ENCODE peak calls at places on chromosomes 1 and 21, in seven cellular contexts. A is colonic mucosa; Z is IMR-90; L is lower lobe of right lung; N is sigmoid colon; K is CD4-positive, CD25-positive, alpha-beta regulatory T cell; S is GM23248. B is an unnamed sample. For H3K9me3 and H3K27me3, the result is how much of the 10 kb centered on the place peaks cover.

GRCh38 chr1:82449671-82450070 is 648.9 kb downstream of the ADGRL2 start:
- DNase-seq in A (no peak), Z (no peak), L (no peak), N (no peak), K (no peak), S (peak), B (no peak)

GRCh38 chr1:41677586-41677985 is 193.1 kb upstream of the EDN2 start:
- DNase-seq in A (no peak), Z (peak), L (no peak), N (no peak), K (no peak), S (no peak), B (no peak)

GRCh38 chr21:42302292-42302650 is 12.9 kb downstream of the TFF3 start:
- DNase-seq in A (no peak), Z (no peak), L (no peak), N (peak), K (no peak), S (no peak), B (no peak)

GRCh38 chr21:44761011-44761729 is 40.5 kb downstream of the UBE2G2 start:
- DNase-seq in A (peak), Z (no peak), L (no peak), N (no peak), K (no peak), S (no peak), B (peak)

GRCh38 chr1:117732956-117733355 is 127.1 kb downstream of the TENT5C start:
- DNase-seq in A (no peak), Z (no peak), L (no peak), N (no peak), K (no peak), S (no peak), B (no peak)

GRCh38 chr1:31497601-31498000 is 78.7 kb upstream of the TINAGL1 start:
- DNase-seq in A (no peak), Z (peak), L (no peak), N (no peak), K (no peak), S (no peak), B (no peak)

GRCh38 chr1:107750364-107750959 is 214.5 kb downstream of the VAV3 start:
- DNase-seq in A (peak), Z (peak), L (peak), N (peak), K (no peak), S (peak), B (peak)

GRCh38 chr1:56866656-56867055 is 12.1 kb downstream of the C8A start:
- DNase-seq in A (no peak), Z (peak), L (no peak), N (no peak), K (no peak), S (peak), B (no peak)

GRCh38 chr1:111658622-111659021 is 39.0 kb downstream of the RAP1A start:
- DNase-seq in A (no peak), Z (no peak), L (no peak), N (no peak), K (no peak), S (no peak), B (no peak)

GRCh38 chr1:183635112-183635605 is 424 bp downstream of the ARPC5 start:
- DNase-seq in A (peak), Z (no peak), L (peak), N (peak), K (peak), S (peak), B (peak)

GRCh38 chr1:26290061-26290415 is 10.2 kb downstream of the SH3BGRL3 start:
- DNase-seq in A (no peak), Z (no peak), L (no peak), N (no peak), K (no peak), S (no peak), B (no peak)

GRCh38 chr1:109905520-109905919 is 5.1 kb upstream of the CSF1 start:
- DNase-seq in A (no peak), Z (no peak), L (no peak), N (no peak), K (no peak), S (peak), B (no peak)

GRCh38 chr1:3249236-3249845 is 180.3 kb downstream of the PRDM16 start:
- DNase-seq in A (no peak), Z (no peak), L (no peak), N (no peak), K (no peak), S (no peak), B (no peak)

GRCh38 chr1:40344597-40344996 is 27.5 kb upstream of the COL9A2 start:
- DNase-seq in A (no peak), Z (peak), L (peak), N (peak), K (peak), S (peak), B (peak)

GRCh38 chr1:24279590-24280232 is 39.4 kb upstream of the GRHL3 start:
- DNase-seq in A (no peak), Z (no peak), L (no peak), N (no peak), K (no peak), S (no peak), B (no peak)

GRCh38 chr1:86202552-86203340 is 46.2 kb upstream of the COL24A1 start:
- DNase-seq in A (no peak), Z (no peak), L (no peak), N (no peak), K (no peak), S (no peak), B (no peak)

GRCh38 chr1:53653631-53654030 is 85.3 kb downstream of the GLIS1 start:
- DNase-seq in A (no peak), Z (no peak), L (no peak), N (no peak), K (no peak), S (no peak), B (no peak)

GRCh38 chr1:11615109-11615508 is 39.1 kb downstream of the FBXO2 start:
- DNase-seq in A (no peak), Z (no peak), L (no peak), N (no peak), K (no peak), S (no peak), B (no peak)

GRCh38 chr21:35697321-35697808 is 363.0 kb downstream of the SETD4 start:
- DNase-seq in A (peak), Z (peak), L (peak), N (peak), K (no peak), S (peak), B (peak)

GRCh38 chr1:115651391-115651790 is 9.6 kb downstream of the VANGL1 start:
- DNase-seq in A (no peak), Z (no peak), L (no peak), N (no peak), K (no peak), S (no peak), B (no peak)

GRCh38 chr1:181310560-181310959 is 172.8 kb upstream of the CACNA1E start:
- DNase-seq in A (no peak), Z (no peak), L (no peak), N (no peak), K (no peak), S (no peak), B (no peak)

GRCh38 chr1:201937624-201938212 is 8.6 kb downstream of the LMOD1 start:
- DNase-seq in A (no peak), Z (peak), L (no peak), N (no peak), K (no peak), S (peak), B (no peak)

GRCh38 chr21:38126677-38127271 is 130.0 kb upstream of the KCNJ15 start:
- DNase-seq in A (peak), Z (peak), L (peak), N (no peak), K (no peak), S (peak), B (peak)

GRCh38 chr1:97243973-97244560 is 522.5 kb downstream of the PTBP2 start:
- DNase-seq in A (no peak), Z (peak), L (no peak), N (no peak), K (no peak), S (peak), B (no peak)

GRCh38 chr1:193448682-193449461 is 262.5 kb upstream of the B3GALT2 start:
- DNase-seq in A (no peak), Z (no peak), L (no peak), N (no peak), K (peak), S (no peak), B (no peak)

GRCh38 chr21:38352536-38353219 is 95.9 kb downstream of the KCNJ15 start:
- DNase-seq in A (peak), Z (peak), L (peak), N (no peak), K (no peak), S (peak), B (peak)

GRCh38 chr1:155236451-155236850 is 18.8 kb downstream of the ENTREP3 start:
- DNase-seq in A (no peak), Z (no peak), L (no peak), N (no peak), K (no peak), S (peak), B (no peak)

GRCh38 chr1:243213045-243213787 is 41.9 kb downstream of the CEP170 start:
- DNase-seq in A (no peak), Z (peak), L (no peak), N (no peak), K (no peak), S (peak), B (no peak)

GRCh38 chr1:68470388-68470970 is 20.7 kb upstream of the RPE65 start:
- DNase-seq in A (no peak), Z (peak), L (no peak), N (no peak), K (no peak), S (peak), B (peak)

GRCh38 chr1:154607084-154607747 is 770 bp downstream of the ADAR start:
- DNase-seq in A (peak), Z (peak), L (no peak), N (no peak), K (no peak), S (peak), B (no peak)

DNA sequence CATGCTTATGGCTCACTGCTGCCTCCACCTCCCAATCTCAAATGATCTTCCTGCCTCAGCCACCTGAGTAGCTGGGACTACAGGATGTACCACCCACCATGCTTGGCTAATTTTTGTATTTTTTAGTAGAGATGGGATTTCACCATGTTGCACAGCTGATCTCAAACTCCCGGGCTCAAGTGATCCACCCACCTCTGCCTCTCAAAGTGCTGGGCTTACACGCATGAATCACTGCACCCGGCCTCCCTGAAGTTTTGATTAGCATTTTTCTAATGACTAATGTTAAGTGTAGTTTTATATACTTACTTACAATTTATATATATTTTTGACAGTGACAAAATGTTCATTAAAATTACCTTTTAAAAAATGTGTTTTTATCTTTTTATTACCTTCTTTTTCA is 41.1 kb downstream of the ZNF678 start:
- DNase-seq in A (no peak), Z (no peak), L (no peak), N (no peak), K (no peak), S (no peak), B (peak)
- H3K9me3 ChIP-seq in A (under half), Z (under half), L (under half), N (under half), K (half or more), S (under half), B (under half)

GRCh38 chr1:64932962-64933295 is 33.4 kb downstream of the JAK1 start:
- DNase-seq in A (no peak), Z (no peak), L (no peak), N (no peak), K (no peak), S (no peak), B (no peak)
- H3K27me3 ChIP-seq in A (under half), Z (under half), L (under half), N (under half), K (under half), S (under half), B (under half)

DNA sequence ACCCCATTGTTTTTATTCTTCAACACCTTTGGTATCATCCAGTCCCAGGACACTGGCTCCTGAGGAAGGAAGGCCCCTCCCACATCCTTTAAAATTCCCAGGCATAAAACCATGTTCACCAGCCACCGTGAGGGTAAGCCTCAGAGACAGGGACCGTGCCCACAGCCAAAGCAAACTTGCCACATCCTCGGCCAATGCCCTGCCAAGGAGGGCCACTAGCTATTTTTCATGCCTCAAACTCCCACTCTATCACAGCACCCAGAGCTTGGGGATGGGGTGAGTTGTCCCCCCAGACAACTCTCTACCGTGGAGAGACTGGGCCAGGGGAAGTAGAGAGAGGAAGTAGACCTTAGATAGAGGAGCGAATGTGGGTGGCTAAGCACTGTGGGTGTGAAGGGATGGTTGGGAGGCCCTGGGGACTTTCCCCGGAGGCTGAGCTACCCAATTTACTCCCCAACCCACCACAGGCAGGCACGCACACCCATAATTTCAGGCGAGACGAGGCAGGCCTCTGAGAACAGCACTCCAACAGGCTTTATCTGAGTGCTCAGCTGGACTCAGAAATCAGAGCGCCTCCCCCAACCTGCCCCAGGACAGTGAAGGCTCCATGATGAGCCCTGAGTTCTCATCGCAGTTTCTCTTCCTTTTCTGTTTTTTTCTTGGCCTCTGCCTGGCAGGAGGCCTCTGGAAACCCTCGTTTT is 15.9 kb upstream of the BTG2 start:
- DNase-seq in A (peak), Z (no peak), L (peak), N (peak), K (peak), S (no peak), B (no peak)
- H3K27ac ChIP-seq in A (peak), Z (no peak), L (peak), N (peak), K (peak), S (no peak), B (peak)

GRCh38 chr1:152145789-152146188 is 13.2 kb downstream of the RPTN start:
- DNase-seq in A (no peak), Z (no peak), L (no peak), N (no peak), K (no peak), S (no peak), B (no peak)

GRCh38 chr1:152153996-152154395 is 5.0 kb downstream of the RPTN start:
- DNase-seq in A (no peak), Z (no peak), L (no peak), N (no peak), K (no peak), S (no peak), B (no peak)

GRCh38 chr1:152151646-152152045 is 7.4 kb downstream of the RPTN start:
- DNase-seq in A (no peak), Z (no peak), L (no peak), N (no peak), K (no peak), S (peak), B (no peak)

GRCh38 chr1:152148051-152148450 is 11.0 kb downstream of the RPTN start:
- DNase-seq in A (no peak), Z (no peak), L (no peak), N (no peak), K (no peak), S (no peak), B (no peak)

GRCh38 chr1:152148991-152149390 is 10.0 kb downstream of the RPTN start:
- DNase-seq in A (no peak), Z (no peak), L (no peak), N (no peak), K (no peak), S (peak), B (no peak)
- H3K9me3 ChIP-seq in A (under half), Z (under half), L (under half), N (under half), K (under half), S (under half), B (under half)

GRCh38 chr1:36867575-36867974 is 166.7 kb downstream of the GRIK3 start:
- DNase-seq in A (no peak), Z (no peak), L (peak), N (no peak), K (no peak), S (no peak), B (no peak)
- H3K27me3 ChIP-seq in A (under half), Z (under half), L (under half), N (under half), K (under half), S (under half), B (under half)

GRCh38 chr21:31658053-31658452 is 1.4 kb upstream of the SOD1 start:
- DNase-seq in A (peak), Z (no peak), L (no peak), N (no peak), K (no peak), S (no peak), B (no peak)
- H3K27ac ChIP-seq in A (peak), Z (no peak), L (no peak), N (no peak), K (no peak), S (no peak), B (no peak)

DNA sequence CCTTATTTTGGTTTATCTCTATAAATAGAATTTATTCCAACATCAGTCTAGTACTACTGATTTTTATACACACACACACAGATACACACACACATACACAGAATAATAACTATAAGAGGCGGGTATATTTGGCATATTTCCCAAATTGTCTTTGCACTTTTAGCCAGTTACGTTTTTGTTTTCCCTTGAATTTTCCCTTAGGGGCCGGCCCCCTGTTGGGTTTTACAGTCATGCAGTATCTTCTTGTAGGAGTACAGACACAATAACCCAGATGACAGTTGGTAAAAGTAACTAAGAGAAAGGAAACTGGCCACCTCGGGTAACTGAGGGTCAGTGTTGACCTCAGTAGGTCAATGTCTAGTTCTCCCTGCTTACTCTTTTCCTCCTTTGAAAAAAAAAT is 50.9 kb downstream of the DISP1 start:
- DNase-seq in A (no peak), Z (no peak), L (no peak), N (no peak), K (no peak), S (no peak), B (no peak)
- H3K9me3 ChIP-seq in A (under half), Z (under half), L (under half), N (under half), K (under half), S (under half), B (under half)

B was measured in thyroid gland.